ENCODE peak calls at places on chromosomes 1 and 21, in four cellular contexts. J is CD8-positive, alpha-beta T cell; Z is HL-60; T is pulmonary artery endothelial cell. W is an unnamed sample.
A peak's percentile ranks its signal among the peaks of the same experiment; 100 is the strongest.

GRCh38 chr1:192376387-192376786 is 59.6 kb downstream of the RGS21 start:
- DNase-seq in J (no peak), Z (no peak), T (no peak), W (no peak)

GRCh38 chr1:201153474-201154388 is 543 bp downstream of the TMEM9 start:
- DNase-seq in J (no peak), Z (no peak), T (no peak), W (no peak)

GRCh38 chr1:198465201-198466144 is 75.0 kb downstream of the ATP6V1G3 start:
- DNase-seq in J (no peak), Z (no peak), T (no peak), W (no peak)

GRCh38 chr1:24830680-24831272 is 85.5 kb downstream of the CLIC4 start:
- DNase-seq in J (no peak), Z (peak; percentile 43), T (peak; percentile 37), W (no peak)

GRCh38 chr1:62621907-62622306 is 24.6 kb downstream of the ANGPTL3 start:
- DNase-seq in J (no peak), Z (peak; percentile 69), T (no peak), W (no peak)

GRCh38 chr1:156912861-156913808 is 7.3 kb upstream of the LRRC71 start:
- DNase-seq in J (no peak), Z (no peak), T (no peak), W (no peak)

GRCh38 chr1:214427871-214428277 is 123.5 kb downstream of the PTPN14 start:
- DNase-seq in J (peak; percentile 47), Z (peak; percentile 85), T (peak; percentile 27), W (peak; percentile 26)

GRCh38 chr1:9784508-9785133 is 39.1 kb downstream of the CLSTN1 start:
- DNase-seq in J (peak; percentile 58), Z (peak; percentile 28), T (peak; percentile 26), W (peak; percentile 59)

GRCh38 chr1:205246426-205247119 is 18.8 kb downstream of the TMCC2 start:
- DNase-seq in J (no peak), Z (no peak), T (no peak), W (no peak)

GRCh38 chr1:214404571-214405213 is 123.7 kb downstream of the SMYD2 start:
- DNase-seq in J (no peak), Z (no peak), T (peak; percentile 88), W (no peak)

GRCh38 chr1:210624722-210625121 is 296.0 kb downstream of the HHAT start:
- DNase-seq in J (no peak), Z (no peak), T (no peak), W (no peak)

GRCh38 chr1:223201967-223202366 is 58.9 kb upstream of the TLR5 start:
- DNase-seq in J (no peak), Z (no peak), T (no peak), W (no peak)

GRCh38 chr1:172321429-172321828 is 99.1 kb upstream of the C1orf105 start:
- DNase-seq in J (no peak), Z (no peak), T (no peak), W (no peak)

GRCh38 chr1:28735961-28736449 is 735 bp upstream of the YTHDF2 start:
- DNase-seq in J (no peak), Z (no peak), T (no peak), W (no peak)

GRCh38 chr21:21730524-21730923 is 732.3 kb downstream of the NCAM2 start:
- DNase-seq in J (no peak), Z (no peak), T (no peak), W (no peak)

GRCh38 chr21:34967509-34968289 is 81.4 kb downstream of the RUNX1 start:
- DNase-seq in J (no peak), Z (no peak), T (no peak), W (no peak)

GRCh38 chr1:43373034-43373940 is 5.5 kb upstream of the ELOVL1 start:
- DNase-seq in J (no peak), Z (no peak), T (peak; percentile 39), W (no peak)

GRCh38 chr1:25834894-25835293 is 15.1 kb downstream of the MTFR1L start:
- DNase-seq in J (no peak), Z (no peak), T (no peak), W (no peak)

GRCh38 chr1:240474133-240474614 is 137.8 kb downstream of the GREM2 start:
- DNase-seq in J (no peak), Z (no peak), T (no peak), W (no peak)

GRCh38 chr1:62208970-62209369 is 14.3 kb downstream of the L1TD1 start:
- DNase-seq in J (no peak), Z (no peak), T (no peak), W (no peak)

GRCh38 chr21:41091561-41091960 is 76.4 kb upstream of the BACE2 start:
- DNase-seq in J (no peak), Z (no peak), T (no peak), W (no peak)

GRCh38 chr1:170910273-170910672 is 25.1 kb upstream of the MROH9 start:
- DNase-seq in J (no peak), Z (no peak), T (no peak), W (no peak)

GRCh38 chr1:152109231-152109997 is 5.8 kb downstream of the TCHH start:
- DNase-seq in J (no peak), Z (peak; percentile 48), T (no peak), W (no peak)

GRCh38 chr1:108561731-108562326 is 1.9 kb downstream of the EEIG2 start:
- DNase-seq in J (peak; percentile 76), Z (peak; percentile 57), T (no peak), W (peak; percentile 81)

GRCh38 chr1:169890761-169891538 is 2.7 kb downstream of the SCYL3 start:
- DNase-seq in J (peak; percentile 9), Z (no peak), T (no peak), W (peak; percentile 29)

GRCh38 chr1:63721531-63722189 is 52.2 kb upstream of the ROR1 start:
- DNase-seq in J (no peak), Z (no peak), T (no peak), W (no peak)

GRCh38 chr21:37667380-37667779 is 248.9 kb downstream of the KCNJ6 start:
- DNase-seq in J (no peak), Z (no peak), T (no peak), W (no peak)

GRCh38 chr1:101769520-101769919 is 227.2 kb downstream of the OLFM3 start:
- DNase-seq in J (no peak), Z (no peak), T (no peak), W (no peak)

GRCh38 chr1:10228528-10228927 is 18.2 kb downstream of the KIF1B start:
- DNase-seq in J (no peak), Z (no peak), T (no peak), W (no peak)

GRCh38 chr1:166944186-166944967 is 31.0 kb downstream of the ILDR2 start:
- DNase-seq in J (no peak), Z (no peak), T (no peak), W (no peak)

GRCh38 chr1:89440911-89441310 is 77.1 kb downstream of the GBP6 start:
- DNase-seq in J (no peak), Z (no peak), T (no peak), W (no peak)

GRCh38 chr21:41418956-41419680 is 6.9 kb upstream of the MX1 start:
- DNase-seq in J (no peak), Z (no peak), T (no peak), W (no peak)

GRCh38 chr1:232718928-232719927 is 86.0 kb upstream of the MAP10 start:
- DNase-seq in J (no peak), Z (no peak), T (no peak), W (no peak)

GRCh38 chr1:192485692-192486436 is 89.7 kb upstream of the RGS1 start:
- DNase-seq in J (no peak), Z (no peak), T (peak; percentile 87), W (no peak)

GRCh38 chr1:246058478-246058877 is 448.6 kb downstream of the SMYD3 start:
- DNase-seq in J (no peak), Z (peak; percentile 16), T (no peak), W (no peak)

W was measured in effector CD4-positive, alpha-beta T cell.